ENCODE peak calls at places on chromosomes 2 and 18, in five cellular contexts. One of them, this sample, is unnamed.

GRCh38 chr2:202494300-202494699 is 118.2 kb downstream of the BMPR2 start:
- DNase-seq in GM12892: no peak
- DNase-seq in stomach: no peak
- DNase-seq in tibial nerve: no peak
- DNase-seq in endothelial cell of umbilical vein: peak; percentile 93
- DNase-seq in this sample: no peak

GRCh38 chr18:2845175-2845574 is 1.6 kb upstream of the EMILIN2 start:
- DNase-seq in GM12892: no peak
- DNase-seq in stomach: no peak
- DNase-seq in tibial nerve: peak; percentile 17
- DNase-seq in endothelial cell of umbilical vein: no peak
- DNase-seq in this sample: no peak

GRCh38 chr18:56003009-56003408 is 415.0 kb upstream of the TCF4 start:
- DNase-seq in GM12892: no peak
- DNase-seq in stomach: no peak
- DNase-seq in tibial nerve: no peak
- DNase-seq in endothelial cell of umbilical vein: no peak
- DNase-seq in this sample: no peak

GRCh38 chr2:219282943-219283581 is 3.9 kb downstream of the DNAJB2 start:
- DNase-seq in GM12892: no peak
- DNase-seq in stomach: no peak
- DNase-seq in tibial nerve: no peak
- DNase-seq in endothelial cell of umbilical vein: no peak
- DNase-seq in this sample: no peak

GRCh38 chr2:205605638-205606304 is 76.5 kb upstream of the NRP2 start:
- DNase-seq in GM12892: no peak
- DNase-seq in stomach: no peak
- DNase-seq in tibial nerve: no peak
- DNase-seq in endothelial cell of umbilical vein: no peak
- DNase-seq in this sample: no peak

GRCh38 chr2:217638031-217638430 is 364.8 kb downstream of the TNS1 start:
- DNase-seq in GM12892: no peak
- DNase-seq in stomach: no peak
- DNase-seq in tibial nerve: no peak
- DNase-seq in endothelial cell of umbilical vein: no peak
- DNase-seq in this sample: no peak

GRCh38 chr18:49459404-49460171 is 857 bp downstream of the DYM start:
- DNase-seq in GM12892: no peak
- DNase-seq in stomach: no peak
- DNase-seq in tibial nerve: peak; percentile 25
- DNase-seq in endothelial cell of umbilical vein: peak; percentile 8
- DNase-seq in this sample: peak; percentile 23

GRCh38 chr2:7672027-7672684 is 754.9 kb downstream of the RNF144A start:
- DNase-seq in GM12892: no peak
- DNase-seq in stomach: peak; percentile 73
- DNase-seq in tibial nerve: no peak
- DNase-seq in endothelial cell of umbilical vein: no peak
- DNase-seq in this sample: peak; percentile 13

GRCh38 chr2:207315131-207315530 is 149.4 kb upstream of the KLF7 start:
- DNase-seq in GM12892: no peak
- DNase-seq in stomach: no peak
- DNase-seq in tibial nerve: no peak
- DNase-seq in endothelial cell of umbilical vein: no peak
- DNase-seq in this sample: no peak

GRCh38 chr2:37412201-37412600 is 67.8 kb downstream of the QPCT start:
- DNase-seq in GM12892: no peak
- DNase-seq in stomach: no peak
- DNase-seq in tibial nerve: no peak
- DNase-seq in endothelial cell of umbilical vein: no peak
- DNase-seq in this sample: no peak

GRCh38 chr18:77059294-77059916 is 73.2 kb downstream of the MBP start:
- DNase-seq in GM12892: no peak
- DNase-seq in stomach: no peak
- DNase-seq in tibial nerve: peak; percentile 67
- DNase-seq in endothelial cell of umbilical vein: peak; percentile 67
- DNase-seq in this sample: no peak

GRCh38 chr2:181268174-181268867 is 188.9 kb upstream of the ITGA4 start:
- DNase-seq in GM12892: no peak
- DNase-seq in stomach: no peak
- DNase-seq in tibial nerve: no peak
- DNase-seq in endothelial cell of umbilical vein: no peak
- DNase-seq in this sample: no peak

GRCh38 chr2:3620834-3621233 is 25.9 kb downstream of the COLEC11 start:
- DNase-seq in GM12892: no peak
- DNase-seq in stomach: no peak
- DNase-seq in tibial nerve: no peak
- DNase-seq in endothelial cell of umbilical vein: no peak
- DNase-seq in this sample: no peak

GRCh38 chr2:238224636-238225035 is 15.2 kb downstream of the HES6 start:
- DNase-seq in GM12892: no peak
- DNase-seq in stomach: no peak
- DNase-seq in tibial nerve: no peak
- DNase-seq in endothelial cell of umbilical vein: no peak
- DNase-seq in this sample: no peak

GRCh38 chr2:152445791-152446201 is 110.8 kb downstream of the FMNL2 start:
- DNase-seq in GM12892: no peak
- DNase-seq in stomach: no peak
- DNase-seq in tibial nerve: peak; percentile 45
- DNase-seq in endothelial cell of umbilical vein: peak; percentile 56
- DNase-seq in this sample: peak; percentile 19

GRCh38 chr2:241859436-241860183 is 916 bp upstream of the PDCD1 start:
- DNase-seq in GM12892: peak; percentile 86
- DNase-seq in stomach: no peak
- DNase-seq in tibial nerve: peak; percentile 54
- DNase-seq in endothelial cell of umbilical vein: no peak
- DNase-seq in this sample: no peak

GRCh38 chr2:88195247-88195646 is 25.1 kb downstream of the THNSL2 start:
- DNase-seq in GM12892: no peak
- DNase-seq in stomach: no peak
- DNase-seq in tibial nerve: no peak
- DNase-seq in endothelial cell of umbilical vein: no peak
- DNase-seq in this sample: no peak

GRCh38 chr18:23133860-23134779 is 1.2 kb upstream of the CABLES1 start:
- DNase-seq in GM12892: peak; percentile 66
- DNase-seq in stomach: peak; percentile 75
- DNase-seq in tibial nerve: no peak
- DNase-seq in endothelial cell of umbilical vein: no peak
- DNase-seq in this sample: no peak
- TF ChIP-seq POLR2A in GM12892: peak; percentile 54
- TF ChIP-seq POLR2A in stomach: no peak
- TF ChIP-seq POLR2A in tibial nerve: no peak
- TF ChIP-seq POLR2A in endothelial cell of umbilical vein: no peak
- TF ChIP-seq POLR2A in this sample: no peak

DNA sequence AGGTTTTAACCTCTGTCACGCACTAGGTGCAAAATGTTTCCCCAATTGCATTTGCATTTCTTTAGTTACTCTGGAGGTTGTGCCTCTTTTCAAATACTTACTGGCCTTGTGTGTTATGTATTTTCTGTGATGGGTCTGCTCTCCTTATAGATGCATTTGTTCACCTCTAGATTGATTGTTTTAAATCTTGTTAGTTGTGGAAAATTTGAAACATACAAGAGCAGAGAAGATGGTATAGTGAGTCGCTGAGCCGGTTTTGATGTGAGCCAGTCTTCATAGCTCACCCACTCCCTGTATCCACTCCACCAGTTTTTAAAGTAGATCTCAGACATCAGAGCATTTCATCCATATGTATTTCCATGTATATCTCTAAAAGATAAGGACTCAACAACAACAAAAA is 6.5 kb downstream of the IMP4 start:
- DNase-seq in GM12892: no peak
- DNase-seq in stomach: no peak
- DNase-seq in tibial nerve: no peak
- DNase-seq in endothelial cell of umbilical vein: no peak
- DNase-seq in this sample: no peak
- TF ChIP-seq POLR2A in GM12892: no peak
- TF ChIP-seq POLR2A in stomach: no peak
- TF ChIP-seq POLR2A in tibial nerve: no peak
- TF ChIP-seq POLR2A in endothelial cell of umbilical vein: no peak
- TF ChIP-seq POLR2A in this sample: no peak

DNA sequence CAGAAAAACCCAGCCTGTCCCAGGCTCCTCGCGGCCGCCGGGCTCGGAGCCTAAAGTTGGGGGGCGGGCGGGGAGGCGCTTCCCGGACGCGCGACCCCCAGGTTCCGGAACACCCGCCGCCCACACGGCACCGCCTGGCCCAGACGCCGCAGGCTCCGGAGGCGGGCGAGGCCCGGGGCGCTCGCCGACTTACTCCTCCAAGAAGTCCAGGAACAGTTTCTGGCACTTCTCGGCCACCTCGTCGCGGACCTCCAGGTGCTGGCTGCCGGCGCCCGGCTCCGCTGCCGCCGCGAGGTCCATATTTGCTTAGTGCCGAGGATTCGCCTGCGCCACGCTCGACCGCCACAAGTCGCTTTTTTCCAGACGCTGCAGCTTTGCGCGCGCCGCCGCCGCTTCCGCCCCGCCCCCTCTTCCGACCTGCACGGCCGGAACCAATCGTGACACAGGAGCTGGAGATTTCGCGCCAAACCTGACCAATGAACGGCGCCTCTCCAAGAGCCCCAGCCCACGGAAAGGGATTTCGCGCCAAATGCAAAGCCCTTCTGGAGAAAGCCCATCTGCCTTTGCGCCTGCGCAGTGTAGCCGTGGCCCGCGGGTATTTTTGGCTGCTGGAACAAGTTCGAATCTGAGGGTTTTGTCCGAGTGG is at the start of gene MCM6:
- DNase-seq in GM12892: peak; percentile 93
- DNase-seq in stomach: peak; percentile 97
- DNase-seq in tibial nerve: peak; percentile 94
- DNase-seq in endothelial cell of umbilical vein: peak; percentile 99
- DNase-seq in this sample: peak; percentile 96
- TF ChIP-seq POLR2A in GM12892: peak; percentile 50
- TF ChIP-seq POLR2A in stomach: no peak
- TF ChIP-seq POLR2A in tibial nerve: peak; percentile 11
- TF ChIP-seq POLR2A in endothelial cell of umbilical vein: peak; percentile 26
- TF ChIP-seq POLR2A in this sample: peak; percentile 66

GRCh38 chr2:138500592-138501426 is 761 bp upstream of the SPOPL start:
- DNase-seq in GM12892: no peak
- DNase-seq in stomach: no peak
- DNase-seq in tibial nerve: no peak
- DNase-seq in endothelial cell of umbilical vein: no peak
- DNase-seq in this sample: no peak

GRCh38 chr2:138499684-138500083 is 1.9 kb upstream of the SPOPL start:
- DNase-seq in GM12892: no peak
- DNase-seq in stomach: no peak
- DNase-seq in tibial nerve: no peak
- DNase-seq in endothelial cell of umbilical vein: no peak
- DNase-seq in this sample: no peak

GRCh38 chr2:138503087-138503442 is 1.5 kb downstream of the SPOPL start:
- DNase-seq in GM12892: no peak
- DNase-seq in stomach: no peak
- DNase-seq in tibial nerve: no peak
- DNase-seq in endothelial cell of umbilical vein: peak; percentile 46
- DNase-seq in this sample: no peak

GRCh38 chr2:138502253-138503086 is 900 bp downstream of the SPOPL start:
- DNase-seq in GM12892: no peak
- DNase-seq in stomach: peak; percentile 27
- DNase-seq in tibial nerve: peak; percentile 6
- DNase-seq in endothelial cell of umbilical vein: no peak
- DNase-seq in this sample: no peak

DNA sequence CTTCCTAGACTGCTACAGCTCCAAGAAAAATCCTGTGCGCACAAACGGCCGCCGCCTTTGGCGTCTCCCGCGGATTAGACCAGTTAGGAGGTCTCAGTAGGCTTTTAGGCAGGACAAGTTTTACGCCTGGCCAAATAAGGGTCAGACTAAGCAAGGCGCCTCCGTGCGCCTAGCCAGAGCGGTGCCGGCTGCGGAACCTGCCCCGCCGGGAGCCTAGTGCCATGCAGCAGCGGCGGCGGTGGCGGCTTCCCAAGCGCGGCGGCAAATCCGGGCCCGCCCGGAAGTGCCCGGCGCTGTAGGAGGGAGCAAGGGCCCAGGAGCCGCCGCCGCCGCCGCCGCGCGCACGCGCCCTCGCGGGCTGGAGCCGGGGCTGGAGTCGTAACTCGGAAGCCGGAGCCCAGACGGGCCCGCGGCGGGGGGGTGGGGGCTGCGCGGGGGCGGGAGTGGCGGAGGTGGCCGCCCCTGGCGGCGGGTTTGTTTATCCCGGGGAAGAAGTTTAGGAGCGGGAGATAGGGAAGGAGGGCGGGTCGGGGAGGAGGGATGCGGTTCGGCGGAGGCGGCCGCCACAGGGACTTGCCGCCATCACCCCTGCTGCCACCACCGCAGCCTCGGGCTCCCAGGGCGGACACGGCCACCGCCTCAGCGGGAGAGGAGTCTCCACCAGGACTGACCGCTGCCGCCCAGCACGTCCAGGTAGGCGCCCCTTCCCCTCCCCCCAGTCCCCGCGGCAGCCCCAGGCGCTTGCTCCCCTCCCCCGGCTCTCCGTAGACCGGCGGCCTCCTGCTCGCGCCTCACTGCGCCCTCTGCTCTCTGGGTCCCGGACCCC is at the start of gene SPOPL:
- DNase-seq in GM12892: peak; percentile 81
- DNase-seq in stomach: peak; percentile 95
- DNase-seq in tibial nerve: peak; percentile 69
- DNase-seq in endothelial cell of umbilical vein: peak; percentile 90
- DNase-seq in this sample: peak; percentile 92
- TF ChIP-seq POLR2A in GM12892: peak; percentile 92
- TF ChIP-seq POLR2A in stomach: no peak
- TF ChIP-seq POLR2A in tibial nerve: no peak
- TF ChIP-seq POLR2A in endothelial cell of umbilical vein: peak; percentile 90
- TF ChIP-seq POLR2A in this sample: peak; percentile 91

DNA sequence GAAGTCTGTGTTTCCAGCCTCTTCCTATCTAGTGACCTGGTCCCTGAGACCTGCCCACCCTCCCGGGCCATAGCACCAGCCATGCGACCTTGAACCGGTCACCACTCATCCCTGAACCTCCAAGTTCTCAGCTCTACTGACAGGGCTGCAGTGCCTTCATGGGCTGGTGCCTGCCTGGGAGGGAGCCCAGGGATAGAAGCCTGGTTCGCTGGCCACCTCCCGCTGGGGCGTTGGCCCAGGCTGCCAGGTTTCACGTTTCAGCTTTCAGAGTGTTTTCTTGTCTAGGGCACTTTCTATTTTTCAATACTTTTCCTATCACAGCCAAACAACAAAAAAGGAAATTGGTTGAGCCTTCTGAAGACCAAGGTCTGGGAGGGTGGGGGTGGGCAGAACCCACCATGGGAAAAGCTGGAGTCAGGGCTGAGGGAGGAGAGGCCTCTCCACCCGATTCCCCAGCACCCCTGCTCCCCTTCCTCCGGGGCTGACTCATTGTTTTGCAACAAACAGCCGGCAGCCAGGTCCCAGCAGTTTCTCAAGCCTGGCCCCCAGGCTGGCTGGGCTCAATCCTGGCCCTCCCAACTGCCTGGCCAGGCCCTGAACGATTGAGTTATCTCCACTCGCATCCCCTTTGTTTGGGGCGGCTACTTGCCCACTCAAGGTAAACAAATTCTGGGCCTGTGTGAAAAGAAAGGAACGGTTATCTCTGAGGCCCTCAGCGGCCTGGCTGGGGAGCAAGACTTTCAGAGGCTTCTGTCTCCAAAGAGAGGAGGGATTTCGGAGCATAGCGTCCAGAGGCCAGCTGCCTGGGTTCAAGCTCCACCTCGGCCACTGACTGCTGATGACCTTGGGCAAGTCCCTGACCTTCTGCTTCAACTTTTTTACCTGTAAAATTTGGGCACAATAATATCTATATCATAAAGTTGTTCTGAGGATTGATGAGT is 47.5 kb downstream of the ZFP36L2 start:
- DNase-seq in GM12892: no peak
- DNase-seq in stomach: peak; percentile 81
- DNase-seq in tibial nerve: peak; percentile 71
- DNase-seq in endothelial cell of umbilical vein: peak; percentile 97
- DNase-seq in this sample: peak; percentile 88
- TF ChIP-seq POLR2A in GM12892: no peak
- TF ChIP-seq POLR2A in stomach: no peak
- TF ChIP-seq POLR2A in tibial nerve: no peak
- TF ChIP-seq POLR2A in endothelial cell of umbilical vein: no peak
- TF ChIP-seq POLR2A in this sample: no peak